ENCODE peak calls at places on chromosome 13, in eight cellular contexts. One of them, this sample, is unnamed.

GRCh38 chr13:42078113-42078769 is 29.8 kb downstream of the DGKH start:
- DNase-seq in CD8-positive, alpha-beta T cell: no peak
- DNase-seq in WTC11: no peak
- DNase-seq in neural crest cell: no peak
- DNase-seq in AG09309: no peak
- DNase-seq in tibial artery: no peak
- DNase-seq in fibroblast of mammary gland: no peak
- DNase-seq in A549: peak
- DNase-seq in this sample: no peak

GRCh38 chr13:112958127-112958989 is 10.7 kb upstream of the MCF2L start:
- DNase-seq in AG09309: no peak
- DNase-seq in tibial artery: no peak
- DNase-seq in WTC11: no peak
- DNase-seq in neural crest cell: no peak
- DNase-seq in CD8-positive, alpha-beta T cell: no peak
- DNase-seq in fibroblast of mammary gland: no peak
- DNase-seq in A549: no peak
- DNase-seq in this sample: no peak

GRCh38 chr13:50829226-50829625 is 14.3 kb downstream of the DLEU7 start:
- DNase-seq in WTC11: no peak
- DNase-seq in fibroblast of mammary gland: no peak
- DNase-seq in A549: no peak
- DNase-seq in neural crest cell: no peak
- DNase-seq in CD8-positive, alpha-beta T cell: no peak
- DNase-seq in AG09309: no peak
- DNase-seq in tibial artery: no peak
- DNase-seq in this sample: no peak

GRCh38 chr13:77207943-77208342 is 119.0 kb downstream of the MYCBP2 start:
- DNase-seq in WTC11: no peak
- DNase-seq in tibial artery: no peak
- DNase-seq in A549: no peak
- DNase-seq in fibroblast of mammary gland: peak
- DNase-seq in AG09309: peak
- DNase-seq in neural crest cell: no peak
- DNase-seq in CD8-positive, alpha-beta T cell: no peak
- DNase-seq in this sample: no peak

GRCh38 chr13:70253834-70254233 is 145.6 kb upstream of the KLHL1 start:
- DNase-seq in tibial artery: no peak
- DNase-seq in AG09309: no peak
- DNase-seq in A549: no peak
- DNase-seq in CD8-positive, alpha-beta T cell: no peak
- DNase-seq in neural crest cell: no peak
- DNase-seq in fibroblast of mammary gland: no peak
- DNase-seq in WTC11: no peak
- DNase-seq in this sample: no peak

GRCh38 chr13:98761979-98762616 is 9.6 kb upstream of the SLC15A1 start:
- DNase-seq in tibial artery: no peak
- DNase-seq in neural crest cell: no peak
- DNase-seq in A549: no peak
- DNase-seq in CD8-positive, alpha-beta T cell: no peak
- DNase-seq in fibroblast of mammary gland: no peak
- DNase-seq in WTC11: no peak
- DNase-seq in AG09309: no peak
- DNase-seq in this sample: no peak

GRCh38 chr13:34933349-34933748 is 8.7 kb upstream of the NBEA start:
- DNase-seq in CD8-positive, alpha-beta T cell: no peak
- DNase-seq in WTC11: no peak
- DNase-seq in A549: no peak
- DNase-seq in AG09309: no peak
- DNase-seq in neural crest cell: no peak
- DNase-seq in tibial artery: no peak
- DNase-seq in fibroblast of mammary gland: no peak
- DNase-seq in this sample: no peak

GRCh38 chr13:44763604-44764311 is 187.6 kb upstream of the TSC22D1 start:
- DNase-seq in AG09309: no peak
- DNase-seq in A549: no peak
- DNase-seq in fibroblast of mammary gland: peak
- DNase-seq in neural crest cell: peak
- DNase-seq in tibial artery: no peak
- DNase-seq in WTC11: no peak
- DNase-seq in CD8-positive, alpha-beta T cell: no peak
- DNase-seq in this sample: no peak

GRCh38 chr13:32448224-32448623 is 20.3 kb upstream of the N4BP2L1 start:
- DNase-seq in AG09309: no peak
- DNase-seq in CD8-positive, alpha-beta T cell: no peak
- DNase-seq in neural crest cell: no peak
- DNase-seq in WTC11: no peak
- DNase-seq in tibial artery: no peak
- DNase-seq in fibroblast of mammary gland: no peak
- DNase-seq in A549: no peak
- DNase-seq in this sample: no peak

GRCh38 chr13:111974065-111974640 is 92.8 kb upstream of the SOX1 start:
- DNase-seq in fibroblast of mammary gland: no peak
- DNase-seq in tibial artery: no peak
- DNase-seq in CD8-positive, alpha-beta T cell: no peak
- DNase-seq in AG09309: no peak
- DNase-seq in neural crest cell: no peak
- DNase-seq in A549: no peak
- DNase-seq in WTC11: no peak
- DNase-seq in this sample: no peak

DNA sequence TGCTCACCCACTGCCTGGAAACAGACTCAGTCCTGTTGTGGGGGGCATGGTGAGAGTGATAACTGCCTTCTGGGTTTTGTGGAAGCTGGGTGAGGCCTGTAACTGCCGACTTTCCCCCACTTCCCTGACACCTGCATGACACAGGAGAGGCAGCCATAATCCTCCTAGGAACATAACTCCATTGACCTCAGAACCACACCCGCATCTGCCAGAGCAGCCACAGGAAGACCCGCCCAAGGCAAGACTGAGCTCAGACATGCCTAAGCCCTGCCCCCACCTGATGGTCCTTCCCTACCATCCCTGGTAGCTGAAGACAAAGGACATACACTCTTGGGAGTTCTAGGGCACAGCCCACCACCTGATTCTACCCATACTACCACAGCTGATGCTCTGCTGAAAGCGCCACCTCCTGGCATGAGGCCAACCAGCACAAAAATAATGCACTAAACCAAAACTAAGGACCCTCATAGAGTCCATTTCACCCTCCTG is 326.7 kb downstream of the RBM26 start:
- DNase-seq in CD8-positive, alpha-beta T cell: no peak
- DNase-seq in neural crest cell: no peak
- DNase-seq in A549: no peak
- DNase-seq in fibroblast of mammary gland: no peak
- DNase-seq in AG09309: no peak
- DNase-seq in tibial artery: no peak
- DNase-seq in WTC11: no peak
- DNase-seq in this sample: no peak
- TF ChIP-seq CTCF in CD8-positive, alpha-beta T cell: no peak
- TF ChIP-seq CTCF in neural crest cell: no peak
- TF ChIP-seq CTCF in A549: no peak
- TF ChIP-seq CTCF in fibroblast of mammary gland: no peak
- TF ChIP-seq CTCF in AG09309: no peak
- TF ChIP-seq CTCF in tibial artery: no peak
- TF ChIP-seq CTCF in WTC11: peak
- TF ChIP-seq CTCF in this sample: no peak

GRCh38 chr13:96836733-96837132 is 157.5 kb downstream of the OXGR1 start:
- DNase-seq in WTC11: no peak
- DNase-seq in fibroblast of mammary gland: no peak
- DNase-seq in CD8-positive, alpha-beta T cell: no peak
- DNase-seq in neural crest cell: no peak
- DNase-seq in A549: no peak
- DNase-seq in tibial artery: no peak
- DNase-seq in AG09309: no peak
- DNase-seq in this sample: no peak
- TF ChIP-seq CTCF in WTC11: no peak
- TF ChIP-seq CTCF in fibroblast of mammary gland: no peak
- TF ChIP-seq CTCF in CD8-positive, alpha-beta T cell: no peak
- TF ChIP-seq CTCF in neural crest cell: no peak
- TF ChIP-seq CTCF in A549: no peak
- TF ChIP-seq CTCF in tibial artery: no peak
- TF ChIP-seq CTCF in AG09309: no peak
- TF ChIP-seq CTCF in this sample: no peak

GRCh38 chr13:43167058-43167457 is 143.7 kb downstream of the DNAJC15 start:
- DNase-seq in A549: no peak
- DNase-seq in WTC11: no peak
- DNase-seq in tibial artery: no peak
- DNase-seq in AG09309: no peak
- DNase-seq in CD8-positive, alpha-beta T cell: no peak
- DNase-seq in neural crest cell: no peak
- DNase-seq in fibroblast of mammary gland: no peak
- DNase-seq in this sample: no peak

GRCh38 chr13:43170497-43170896 is 147.1 kb downstream of the DNAJC15 start:
- DNase-seq in WTC11: no peak
- DNase-seq in neural crest cell: no peak
- DNase-seq in fibroblast of mammary gland: no peak
- DNase-seq in AG09309: no peak
- DNase-seq in CD8-positive, alpha-beta T cell: no peak
- DNase-seq in tibial artery: no peak
- DNase-seq in A549: no peak
- DNase-seq in this sample: no peak

DNA sequence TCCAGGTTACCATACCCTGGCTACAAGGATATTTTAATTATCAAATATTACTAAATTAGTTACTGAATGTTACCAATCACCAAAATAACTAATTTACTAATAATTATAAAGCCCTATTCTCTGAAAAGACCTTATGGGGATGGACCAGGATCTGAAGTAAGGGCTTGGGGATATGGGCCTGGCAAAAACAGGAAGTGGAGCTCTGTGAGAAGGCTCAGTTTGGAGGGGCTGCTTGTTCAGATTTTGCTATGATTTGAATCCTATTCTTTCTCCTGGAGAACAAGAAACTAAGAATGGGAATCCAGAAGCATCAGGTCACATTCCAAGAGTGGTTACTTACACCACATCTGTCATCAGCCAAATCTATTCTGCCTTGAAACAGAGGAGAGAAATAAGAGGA is 148.1 kb downstream of the DNAJC15 start:
- DNase-seq in fibroblast of mammary gland: no peak
- DNase-seq in tibial artery: no peak
- DNase-seq in A549: no peak
- DNase-seq in CD8-positive, alpha-beta T cell: no peak
- DNase-seq in AG09309: no peak
- DNase-seq in WTC11: no peak
- DNase-seq in neural crest cell: no peak
- DNase-seq in this sample: no peak
- TF ChIP-seq CTCF in fibroblast of mammary gland: no peak
- TF ChIP-seq CTCF in tibial artery: no peak
- TF ChIP-seq CTCF in A549: no peak
- TF ChIP-seq CTCF in CD8-positive, alpha-beta T cell: no peak
- TF ChIP-seq CTCF in AG09309: no peak
- TF ChIP-seq CTCF in WTC11: no peak
- TF ChIP-seq CTCF in neural crest cell: no peak
- TF ChIP-seq CTCF in this sample: no peak

GRCh38 chr13:110683921-110684320 is 22.0 kb downstream of the CARS2 start:
- DNase-seq in fibroblast of mammary gland: no peak
- DNase-seq in WTC11: no peak
- DNase-seq in CD8-positive, alpha-beta T cell: no peak
- DNase-seq in tibial artery: no peak
- DNase-seq in neural crest cell: no peak
- DNase-seq in AG09309: no peak
- DNase-seq in A549: no peak
- DNase-seq in this sample: no peak

GRCh38 chr13:110682746-110683145 is 23.2 kb downstream of the CARS2 start:
- DNase-seq in fibroblast of mammary gland: no peak
- DNase-seq in CD8-positive, alpha-beta T cell: no peak
- DNase-seq in A549: no peak
- DNase-seq in neural crest cell: no peak
- DNase-seq in tibial artery: no peak
- DNase-seq in AG09309: no peak
- DNase-seq in WTC11: no peak
- DNase-seq in this sample: no peak

GRCh38 chr13:110681868-110682550 is 23.9 kb downstream of the CARS2 start:
- DNase-seq in AG09309: no peak
- DNase-seq in neural crest cell: no peak
- DNase-seq in CD8-positive, alpha-beta T cell: no peak
- DNase-seq in fibroblast of mammary gland: no peak
- DNase-seq in A549: no peak
- DNase-seq in tibial artery: no peak
- DNase-seq in WTC11: no peak
- DNase-seq in this sample: no peak

GRCh38 chr13:110684388-110685056 is 21.4 kb downstream of the CARS2 start:
- DNase-seq in fibroblast of mammary gland: no peak
- DNase-seq in A549: no peak
- DNase-seq in CD8-positive, alpha-beta T cell: no peak
- DNase-seq in AG09309: no peak
- DNase-seq in tibial artery: no peak
- DNase-seq in neural crest cell: no peak
- DNase-seq in WTC11: no peak
- DNase-seq in this sample: no peak

GRCh38 chr13:110683203-110683883 is 22.6 kb downstream of the CARS2 start:
- DNase-seq in neural crest cell: no peak
- DNase-seq in CD8-positive, alpha-beta T cell: no peak
- DNase-seq in WTC11: no peak
- DNase-seq in AG09309: no peak
- DNase-seq in A549: peak
- DNase-seq in fibroblast of mammary gland: peak
- DNase-seq in tibial artery: no peak
- DNase-seq in this sample: no peak
- TF ChIP-seq CTCF in neural crest cell: peak
- TF ChIP-seq CTCF in CD8-positive, alpha-beta T cell: peak
- TF ChIP-seq CTCF in WTC11: no peak
- TF ChIP-seq CTCF in AG09309: peak
- TF ChIP-seq CTCF in A549: peak
- TF ChIP-seq CTCF in fibroblast of mammary gland: peak
- TF ChIP-seq CTCF in tibial artery: no peak
- TF ChIP-seq CTCF in this sample: peak

GRCh38 chr13:84297246-84297645 is 415.0 kb upstream of the SLITRK1 start:
- DNase-seq in WTC11: no peak
- DNase-seq in CD8-positive, alpha-beta T cell: no peak
- DNase-seq in neural crest cell: no peak
- DNase-seq in A549: no peak
- DNase-seq in fibroblast of mammary gland: no peak
- DNase-seq in tibial artery: no peak
- DNase-seq in AG09309: no peak
- DNase-seq in this sample: no peak

DNA sequence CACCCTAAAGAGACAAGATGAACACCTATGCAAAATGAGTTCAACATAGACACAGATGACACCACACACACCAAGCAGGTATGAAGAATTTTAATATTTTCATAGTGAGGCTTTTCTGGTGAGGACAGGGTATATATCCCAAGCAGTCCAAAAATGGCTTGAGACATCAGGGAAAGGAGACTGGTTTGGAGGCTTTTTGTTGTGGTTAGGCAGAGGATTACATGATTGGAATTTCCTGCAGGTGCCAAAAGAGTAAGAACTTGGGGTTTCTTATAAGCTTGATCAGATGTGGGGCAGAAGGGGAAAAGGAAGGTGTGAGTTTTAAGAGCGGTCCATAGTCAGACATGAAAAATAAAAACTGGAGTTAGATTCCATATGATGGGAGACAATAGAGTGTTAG is 420.8 kb upstream of the SLITRK1 start:
- DNase-seq in fibroblast of mammary gland: no peak
- DNase-seq in AG09309: no peak
- DNase-seq in WTC11: no peak
- DNase-seq in tibial artery: no peak
- DNase-seq in A549: no peak
- DNase-seq in CD8-positive, alpha-beta T cell: no peak
- DNase-seq in neural crest cell: no peak
- DNase-seq in this sample: no peak
- TF ChIP-seq CTCF in fibroblast of mammary gland: no peak
- TF ChIP-seq CTCF in AG09309: no peak
- TF ChIP-seq CTCF in WTC11: no peak
- TF ChIP-seq CTCF in tibial artery: no peak
- TF ChIP-seq CTCF in A549: no peak
- TF ChIP-seq CTCF in CD8-positive, alpha-beta T cell: no peak
- TF ChIP-seq CTCF in neural crest cell: no peak
- TF ChIP-seq CTCF in this sample: no peak

This sample was measured in CD14-positive monocyte.